ENCODE peak calls at places on chromosomes 13 and 19, in five cellular contexts. R is nephron progenitor cell; E is activated CD8-positive, alpha-beta memory T cell treated with anti-CD3 and anti-CD28 coated beads, Interleukin-2, amount 10 ng/mL, durations not matched to agents 7 days and 5 days; O is GM03348; X is HT-29. V is an unnamed sample.

GRCh38 chr19:11164879-11165406 is 9.4 kb upstream of the SPC24 start:
- DNase-seq in R (no peak), E (no peak), O (peak), X (no peak), V (no peak)

GRCh38 chr19:49931293-49932040 is 2.2 kb upstream of the NUP62 start:
- DNase-seq in R (no peak), E (no peak), O (no peak), X (no peak), V (no peak)

GRCh38 chr19:16519230-16519687 is 23.0 kb downstream of the CHERP start:
- DNase-seq in R (no peak), E (no peak), O (no peak), X (no peak), V (no peak)

GRCh38 chr19:5929646-5930045 is 15.6 kb downstream of the CAPS start:
- DNase-seq in R (no peak), E (no peak), O (no peak), X (no peak), V (no peak)

GRCh38 chr13:76683168-76683567 is 203.0 kb downstream of the KCTD12 start:
- DNase-seq in R (no peak), E (no peak), O (no peak), X (no peak), V (no peak)

GRCh38 chr19:49837009-49837310 is 14.0 kb upstream of the PTOV1 start:
- DNase-seq in R (no peak), E (no peak), O (no peak), X (no peak), V (no peak)

GRCh38 chr19:919157-920050 is 2.3 kb downstream of the KISS1R start:
- DNase-seq in R (no peak), E (no peak), O (no peak), X (peak), V (no peak)

GRCh38 chr19:49142866-49143335 is 12.3 kb downstream of the HRC start:
- DNase-seq in R (peak), E (peak), O (peak), X (peak), V (peak)

GRCh38 chr19:49874503-49875157 is 2.5 kb downstream of the AKT1S1 start:
- DNase-seq in R (no peak), E (no peak), O (no peak), X (no peak), V (no peak)

GRCh38 chr19:2048959-2049740 is 1.9 kb downstream of the MKNK2 start:
- DNase-seq in R (no peak), E (peak), O (no peak), X (peak), V (no peak)

GRCh38 chr13:41145136-41145908 is 12.7 kb upstream of the KBTBD6 start:
- DNase-seq in R (no peak), E (no peak), O (peak), X (no peak), V (peak)

GRCh38 chr19:54518844-54519243 is 16.2 kb downstream of the LAIR2 start:
- DNase-seq in R (no peak), E (peak), O (no peak), X (no peak), V (no peak)

GRCh38 chr13:97318532-97318931 is 96.4 kb downstream of the MBNL2 start:
- DNase-seq in R (no peak), E (no peak), O (no peak), X (no peak), V (no peak)

GRCh38 chr19:16756649-16757048 is 37.0 kb downstream of the NWD1 start:
- DNase-seq in R (no peak), E (no peak), O (no peak), X (no peak), V (no peak)

GRCh38 chr19:6737284-6737872 is at the start of gene GPR108:
- DNase-seq in R (peak), E (peak), O (peak), X (peak), V (peak)

GRCh38 chr19:18128044-18128443 is 24.9 kb upstream of the PIK3R2 start:
- DNase-seq in R (no peak), E (peak), O (no peak), X (no peak), V (peak)

GRCh38 chr13:49625392-49626137 is 2.7 kb upstream of the ARL11 start:
- DNase-seq in R (peak), E (no peak), O (no peak), X (peak), V (no peak)

GRCh38 chr13:44218501-44219240 is 155.0 kb upstream of the SERP2 start:
- DNase-seq in R (no peak), E (no peak), O (no peak), X (peak), V (no peak)

GRCh38 chr19:11942843-11943108 is 17.9 kb downstream of the ZNF700 start:
- DNase-seq in R (no peak), E (no peak), O (no peak), X (no peak), V (no peak)

GRCh38 chr19:46990998-46991676 is 28.5 kb upstream of the NPAS1 start:
- DNase-seq in R (peak), E (peak), O (peak), X (peak), V (peak)

GRCh38 chr19:13012390-13012689 is 17.1 kb downstream of the NFIX start:
- DNase-seq in R (no peak), E (no peak), O (no peak), X (no peak), V (no peak)

GRCh38 chr19:35935911-35936737 is at the start of gene LRFN3:
- DNase-seq in R (peak), E (peak), O (peak), X (peak), V (peak)